ENCODE peak calls at places on chromosomes 4 and X, in six cellular contexts. One of them, this sample, is unnamed.

GRCh38 chrX:63581390-63581789 is 203.6 kb downstream of the ARHGEF9 start:
- DNase-seq in cardiac muscle cell: no peak
- DNase-seq in activated T-cell treated with anti-CD3 and anti-CD28 coated beads, Interleukin-2, amount 50 U/mL, for 4 hours: no peak
- DNase-seq in head of caudate nucleus: no peak
- DNase-seq in effector memory CD4-positive, alpha-beta T cell: no peak
- DNase-seq in effector memory CD8-positive, alpha-beta T cell: no peak
- DNase-seq in this sample: no peak

GRCh38 chrX:139113682-139114081 is 402.2 kb upstream of the FGF13 start:
- DNase-seq in cardiac muscle cell: no peak
- DNase-seq in activated T-cell treated with anti-CD3 and anti-CD28 coated beads, Interleukin-2, amount 50 U/mL, for 4 hours: no peak
- DNase-seq in head of caudate nucleus: no peak
- DNase-seq in effector memory CD4-positive, alpha-beta T cell: no peak
- DNase-seq in effector memory CD8-positive, alpha-beta T cell: no peak
- DNase-seq in this sample: no peak

GRCh38 chrX:47030339-47030738 is 47.9 kb upstream of the RGN start:
- DNase-seq in cardiac muscle cell: peak
- DNase-seq in activated T-cell treated with anti-CD3 and anti-CD28 coated beads, Interleukin-2, amount 50 U/mL, for 4 hours: no peak
- DNase-seq in head of caudate nucleus: peak
- DNase-seq in effector memory CD4-positive, alpha-beta T cell: peak
- DNase-seq in effector memory CD8-positive, alpha-beta T cell: peak
- DNase-seq in this sample: peak

GRCh38 chrX:115968436-115969252 is 201.9 kb upstream of the AGTR2 start:
- DNase-seq in cardiac muscle cell: peak
- DNase-seq in activated T-cell treated with anti-CD3 and anti-CD28 coated beads, Interleukin-2, amount 50 U/mL, for 4 hours: no peak
- DNase-seq in head of caudate nucleus: peak
- DNase-seq in effector memory CD4-positive, alpha-beta T cell: no peak
- DNase-seq in effector memory CD8-positive, alpha-beta T cell: no peak
- DNase-seq in this sample: peak

GRCh38 chrX:2283111-2283847 is 217.5 kb downstream of the DHRSX start:
- DNase-seq in cardiac muscle cell: peak
- DNase-seq in activated T-cell treated with anti-CD3 and anti-CD28 coated beads, Interleukin-2, amount 50 U/mL, for 4 hours: no peak
- DNase-seq in head of caudate nucleus: no peak
- DNase-seq in effector memory CD4-positive, alpha-beta T cell: no peak
- DNase-seq in effector memory CD8-positive, alpha-beta T cell: no peak
- DNase-seq in this sample: no peak

GRCh38 chr4:156293657-156294297 is 340.1 kb upstream of the CTSO start:
- DNase-seq in cardiac muscle cell: peak
- DNase-seq in activated T-cell treated with anti-CD3 and anti-CD28 coated beads, Interleukin-2, amount 50 U/mL, for 4 hours: no peak
- DNase-seq in head of caudate nucleus: no peak
- DNase-seq in effector memory CD4-positive, alpha-beta T cell: no peak
- DNase-seq in effector memory CD8-positive, alpha-beta T cell: no peak
- DNase-seq in this sample: no peak

GRCh38 chr4:188778880-188779279 is 639.6 kb downstream of the TRIML1 start:
- DNase-seq in cardiac muscle cell: no peak
- DNase-seq in activated T-cell treated with anti-CD3 and anti-CD28 coated beads, Interleukin-2, amount 50 U/mL, for 4 hours: no peak
- DNase-seq in head of caudate nucleus: no peak
- DNase-seq in effector memory CD4-positive, alpha-beta T cell: no peak
- DNase-seq in effector memory CD8-positive, alpha-beta T cell: no peak
- DNase-seq in this sample: no peak

GRCh38 chrX:130625381-130625780 is 223.6 kb downstream of the RBMX2 start:
- DNase-seq in cardiac muscle cell: no peak
- DNase-seq in activated T-cell treated with anti-CD3 and anti-CD28 coated beads, Interleukin-2, amount 50 U/mL, for 4 hours: no peak
- DNase-seq in head of caudate nucleus: no peak
- DNase-seq in effector memory CD4-positive, alpha-beta T cell: no peak
- DNase-seq in effector memory CD8-positive, alpha-beta T cell: no peak
- DNase-seq in this sample: no peak

GRCh38 chr4:184613405-184613804 is 35.8 kb downstream of the CASP3 start:
- DNase-seq in cardiac muscle cell: no peak
- DNase-seq in activated T-cell treated with anti-CD3 and anti-CD28 coated beads, Interleukin-2, amount 50 U/mL, for 4 hours: no peak
- DNase-seq in head of caudate nucleus: no peak
- DNase-seq in effector memory CD4-positive, alpha-beta T cell: no peak
- DNase-seq in effector memory CD8-positive, alpha-beta T cell: no peak
- DNase-seq in this sample: no peak

GRCh38 chr4:128060130-128060619 is 937 bp upstream of the LARP1B start:
- DNase-seq in cardiac muscle cell: peak
- DNase-seq in activated T-cell treated with anti-CD3 and anti-CD28 coated beads, Interleukin-2, amount 50 U/mL, for 4 hours: no peak
- DNase-seq in head of caudate nucleus: no peak
- DNase-seq in effector memory CD4-positive, alpha-beta T cell: no peak
- DNase-seq in effector memory CD8-positive, alpha-beta T cell: no peak
- DNase-seq in this sample: no peak

GRCh38 chrX:43633081-43633480 is 23.0 kb upstream of the MAOA start:
- DNase-seq in cardiac muscle cell: no peak
- DNase-seq in activated T-cell treated with anti-CD3 and anti-CD28 coated beads, Interleukin-2, amount 50 U/mL, for 4 hours: no peak
- DNase-seq in head of caudate nucleus: no peak
- DNase-seq in effector memory CD4-positive, alpha-beta T cell: no peak
- DNase-seq in effector memory CD8-positive, alpha-beta T cell: no peak
- DNase-seq in this sample: no peak

GRCh38 chr4:43351970-43352806 is 459.7 kb downstream of the GRXCR1 start:
- DNase-seq in cardiac muscle cell: no peak
- DNase-seq in activated T-cell treated with anti-CD3 and anti-CD28 coated beads, Interleukin-2, amount 50 U/mL, for 4 hours: no peak
- DNase-seq in head of caudate nucleus: no peak
- DNase-seq in effector memory CD4-positive, alpha-beta T cell: no peak
- DNase-seq in effector memory CD8-positive, alpha-beta T cell: no peak
- DNase-seq in this sample: no peak

GRCh38 chr4:82706349-82707000 is 92.1 kb downstream of the SCD5 start:
- DNase-seq in cardiac muscle cell: peak
- DNase-seq in activated T-cell treated with anti-CD3 and anti-CD28 coated beads, Interleukin-2, amount 50 U/mL, for 4 hours: no peak
- DNase-seq in head of caudate nucleus: no peak
- DNase-seq in effector memory CD4-positive, alpha-beta T cell: no peak
- DNase-seq in effector memory CD8-positive, alpha-beta T cell: no peak
- DNase-seq in this sample: no peak

GRCh38 chr4:138734746-138735145 is 280.8 kb upstream of the NOCT start:
- DNase-seq in cardiac muscle cell: peak
- DNase-seq in activated T-cell treated with anti-CD3 and anti-CD28 coated beads, Interleukin-2, amount 50 U/mL, for 4 hours: no peak
- DNase-seq in head of caudate nucleus: no peak
- DNase-seq in effector memory CD4-positive, alpha-beta T cell: no peak
- DNase-seq in effector memory CD8-positive, alpha-beta T cell: no peak
- DNase-seq in this sample: no peak